ENCODE peak calls at places on chromosomes 4 and X, in seven cellular contexts. U, W, H, L, S, A and M are unnamed samples.

GRCh38 chr4:127732623-127733199 is 2.5 kb downstream of the SLC25A31 start:
- DNase-seq in U (no peak), W (peak), H (no peak), L (peak), S (no peak), A (no peak), M (no peak)

GRCh38 chr4:118173956-118174355 is 139.7 kb downstream of the NDST3 start:
- DNase-seq in U (no peak), W (no peak), H (peak), L (peak), S (no peak), A (no peak), M (no peak)

GRCh38 chr4:141899541-141899940 is 263.2 kb downstream of the IL15 start:
- DNase-seq in U (no peak), W (no peak), H (no peak), L (no peak), S (no peak), A (no peak), M (no peak)

GRCh38 chr4:152598454-152598853 is 62.6 kb upstream of the FBXW7 start:
- DNase-seq in U (no peak), W (no peak), H (no peak), L (no peak), S (no peak), A (no peak), M (no peak)

GRCh38 chr4:89549907-89550306 is 242.3 kb upstream of the GPRIN3 start:
- DNase-seq in U (no peak), W (no peak), H (no peak), L (peak), S (no peak), A (no peak), M (no peak)

GRCh38 chr4:3489451-3489962 is 26.4 kb downstream of the DOK7 start:
- DNase-seq in U (no peak), W (no peak), H (no peak), L (no peak), S (no peak), A (no peak), M (peak)

GRCh38 chr4:175325230-175325629 is 407.1 kb downstream of the ADAM29 start:
- DNase-seq in U (no peak), W (no peak), H (no peak), L (peak), S (no peak), A (no peak), M (no peak)

GRCh38 chrX:48761674-48762471 is at the start of gene GLOD5:
- DNase-seq in U (peak), W (no peak), H (no peak), L (peak), S (no peak), A (peak), M (peak)

GRCh38 chr4:76781698-76782595 is 116.0 kb downstream of the SOWAHB start:
- DNase-seq in U (no peak), W (no peak), H (no peak), L (peak), S (no peak), A (no peak), M (no peak)

GRCh38 chr4:125428832-125429231 is 114.1 kb downstream of the FAT4 start:
- DNase-seq in U (no peak), W (no peak), H (no peak), L (no peak), S (no peak), A (no peak), M (no peak)

GRCh38 chrX:27987862-27988646 is 6.8 kb upstream of the DCAF8L1 start:
- DNase-seq in U (no peak), W (no peak), H (no peak), L (no peak), S (no peak), A (peak), M (no peak)

DNA sequence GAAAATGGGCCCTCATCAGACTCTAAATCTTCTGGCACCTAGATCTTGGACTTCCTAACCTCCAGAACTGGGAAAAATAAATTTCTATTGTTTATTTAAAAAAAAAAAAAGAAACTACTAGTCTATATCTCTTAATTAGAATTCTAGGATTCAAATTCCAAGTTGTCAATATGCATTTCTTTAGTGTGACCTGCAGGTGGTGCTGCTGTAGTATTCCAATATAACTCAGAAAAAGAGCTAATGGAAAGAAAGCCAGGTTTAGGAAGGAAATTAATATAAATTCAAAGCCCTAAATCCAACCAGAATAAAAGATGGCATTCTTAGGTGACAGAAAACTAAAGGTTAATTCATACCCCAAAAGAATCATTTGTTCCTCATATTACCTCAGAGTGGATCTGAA is 80.0 kb upstream of the NALF2 start:
- DNase-seq in U (no peak), W (no peak), H (no peak), L (peak), S (no peak), A (no peak), M (no peak)
- TF ChIP-seq CTCF in U (no peak), W (no peak), H (peak), L (peak), S (peak), A (peak), M (peak)

GRCh38 chrX:53294024-53294648 is 12.8 kb upstream of the IQSEC2 start:
- DNase-seq in U (no peak), W (no peak), H (no peak), L (peak), S (no peak), A (no peak), M (no peak)
- TF ChIP-seq CTCF in U (no peak), W (no peak), H (no peak), L (peak), S (peak), A (no peak), M (peak)

GRCh38 chrX:26778320-26778888 is 562.4 kb downstream of the MAGEB5 start:
- DNase-seq in U (no peak), W (no peak), H (no peak), L (peak), S (no peak), A (no peak), M (no peak)

GRCh38 chrX:26788402-26788998 is 572.5 kb downstream of the MAGEB5 start:
- DNase-seq in U (no peak), W (no peak), H (no peak), L (no peak), S (no peak), A (no peak), M (no peak)

GRCh38 chrX:26783512-26784225 is 567.7 kb downstream of the MAGEB5 start:
- DNase-seq in U (no peak), W (no peak), H (no peak), L (peak), S (peak), A (no peak), M (no peak)
- TF ChIP-seq CTCF in U (peak), W (peak), H (peak), L (peak), S (peak), A (peak), M (peak)

GRCh38 chr4:47774078-47774477 is 63.8 kb downstream of the CORIN start:
- DNase-seq in U (no peak), W (no peak), H (no peak), L (no peak), S (no peak), A (no peak), M (peak)

DNA sequence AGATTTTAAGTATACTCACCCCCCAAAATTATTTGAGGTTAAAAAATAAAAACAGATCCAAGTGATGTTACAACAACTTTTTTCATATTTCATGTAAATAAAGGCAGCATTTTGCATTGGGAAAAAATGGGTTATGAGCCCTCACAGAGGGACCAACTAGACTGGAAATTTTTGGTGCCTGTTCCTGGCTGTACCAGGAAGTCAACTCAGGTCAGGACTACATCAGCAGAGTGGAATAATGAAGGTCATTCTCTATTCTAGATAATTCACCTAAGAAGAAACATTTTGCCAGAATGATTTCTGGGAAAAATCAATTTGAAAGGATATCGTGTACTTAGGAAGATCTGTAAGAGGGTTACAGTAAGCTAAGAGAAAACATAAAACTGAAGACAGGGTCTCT is 66.8 kb downstream of the CORIN start:
- DNase-seq in U (no peak), W (no peak), H (no peak), L (no peak), S (no peak), A (no peak), M (no peak)
- TF ChIP-seq CTCF in U (no peak), W (no peak), H (no peak), L (no peak), S (no peak), A (no peak), M (no peak)

DNA sequence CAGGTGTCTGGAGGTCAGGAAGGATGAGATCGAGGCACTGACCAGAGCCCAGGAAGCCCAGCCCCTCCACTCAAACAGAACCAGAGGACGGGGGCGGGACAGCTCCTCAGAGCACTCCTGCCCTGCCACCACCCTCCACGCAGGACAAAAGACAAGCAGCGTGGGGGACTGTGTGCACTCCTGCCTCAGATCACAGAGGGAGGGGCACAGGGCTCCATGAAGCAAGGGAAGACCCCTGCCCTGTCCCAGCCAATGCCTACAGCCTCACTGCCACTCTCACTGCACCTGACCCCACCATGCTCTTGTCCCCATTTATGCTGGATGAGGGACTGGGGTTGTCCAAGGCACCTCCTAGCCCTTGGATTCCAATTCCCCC is 169.0 kb downstream of the AFAP1 start:
- DNase-seq in U (no peak), W (no peak), H (no peak), L (no peak), S (no peak), A (no peak), M (no peak)
- TF ChIP-seq CTCF in U (no peak), W (no peak), H (no peak), L (no peak), S (no peak), A (no peak), M (no peak)

GRCh38 chr4:27629532-27630225 is 769.0 kb downstream of the STIM2 start:
- DNase-seq in U (no peak), W (no peak), H (no peak), L (no peak), S (no peak), A (no peak), M (no peak)
- TF ChIP-seq CTCF in U (no peak), W (no peak), H (no peak), L (no peak), S (no peak), A (no peak), M (no peak)

GRCh38 chr4:139959398-139959797 is 194.6 kb downstream of the MAML3 start:
- DNase-seq in U (no peak), W (no peak), H (no peak), L (no peak), S (no peak), A (no peak), M (no peak)
- TF ChIP-seq CTCF in U (no peak), W (no peak), H (no peak), L (no peak), S (no peak), A (no peak), M (no peak)